ENCODE peak calls at places on chromosome 14, in four cellular contexts. P is K562, D is GM12891, K is GM12878. V is an unnamed sample.

GRCh38 chr14:22837750-22838538 is 1.6 kb downstream of the MMP14 start:
- DNase-seq in K (no peak), D (no peak), P (no peak), V (no peak)

GRCh38 chr14:36171607-36172006 is 4.9 kb downstream of the PTCSC3 start:
- DNase-seq in K (no peak), D (no peak), P (no peak), V (no peak)

GRCh38 chr14:55514819-55515470 is 65.1 kb upstream of the KTN1 start:
- DNase-seq in D (no peak), K (no peak), P (no peak), V (no peak)

GRCh38 chr14:92143962-92144361 is 22.2 kb downstream of the CPSF2 start:
- DNase-seq in K (no peak), P (peak; percentile 11), D (no peak), V (no peak)

GRCh38 chr14:75476274-75476995 is 45.8 kb upstream of the BATF start:
- DNase-seq in P (no peak), D (no peak), K (no peak), V (no peak)

GRCh38 chr14:72892103-72892878 is 1.6 kb downstream of the DPF3 start:
- DNase-seq in K (no peak), D (no peak), P (peak; percentile 17), V (no peak)

GRCh38 chr14:39426605-39427004 is 5.6 kb downstream of the FBXO33 start:
- DNase-seq in D (no peak), P (no peak), K (no peak), V (no peak)

GRCh38 chr14:95918466-95918865 is 41.8 kb downstream of the TUNAR start:
- DNase-seq in P (no peak), D (no peak), K (no peak), V (no peak)

GRCh38 chr14:83541147-83541546 is 1988.8 kb upstream of the FLRT2 start:
- DNase-seq in K (no peak), P (no peak), D (no peak), V (no peak)

GRCh38 chr14:76500480-76500879 is 124.5 kb downstream of the ESRRB start:
- DNase-seq in D (no peak), K (no peak), P (no peak), V (no peak)

GRCh38 chr14:61406670-61407069 is 85.3 kb downstream of the PRKCH start:
- DNase-seq in P (no peak), D (no peak), K (no peak), V (no peak)

GRCh38 chr14:103859416-103860202 is 12.2 kb upstream of the PPP1R13B start:
- DNase-seq in D (no peak), P (no peak), K (no peak), V (no peak)

GRCh38 chr14:53838374-53838773 is 118.3 kb downstream of the BMP4 start:
- DNase-seq in K (no peak), P (no peak), D (no peak), V (no peak)

DNA sequence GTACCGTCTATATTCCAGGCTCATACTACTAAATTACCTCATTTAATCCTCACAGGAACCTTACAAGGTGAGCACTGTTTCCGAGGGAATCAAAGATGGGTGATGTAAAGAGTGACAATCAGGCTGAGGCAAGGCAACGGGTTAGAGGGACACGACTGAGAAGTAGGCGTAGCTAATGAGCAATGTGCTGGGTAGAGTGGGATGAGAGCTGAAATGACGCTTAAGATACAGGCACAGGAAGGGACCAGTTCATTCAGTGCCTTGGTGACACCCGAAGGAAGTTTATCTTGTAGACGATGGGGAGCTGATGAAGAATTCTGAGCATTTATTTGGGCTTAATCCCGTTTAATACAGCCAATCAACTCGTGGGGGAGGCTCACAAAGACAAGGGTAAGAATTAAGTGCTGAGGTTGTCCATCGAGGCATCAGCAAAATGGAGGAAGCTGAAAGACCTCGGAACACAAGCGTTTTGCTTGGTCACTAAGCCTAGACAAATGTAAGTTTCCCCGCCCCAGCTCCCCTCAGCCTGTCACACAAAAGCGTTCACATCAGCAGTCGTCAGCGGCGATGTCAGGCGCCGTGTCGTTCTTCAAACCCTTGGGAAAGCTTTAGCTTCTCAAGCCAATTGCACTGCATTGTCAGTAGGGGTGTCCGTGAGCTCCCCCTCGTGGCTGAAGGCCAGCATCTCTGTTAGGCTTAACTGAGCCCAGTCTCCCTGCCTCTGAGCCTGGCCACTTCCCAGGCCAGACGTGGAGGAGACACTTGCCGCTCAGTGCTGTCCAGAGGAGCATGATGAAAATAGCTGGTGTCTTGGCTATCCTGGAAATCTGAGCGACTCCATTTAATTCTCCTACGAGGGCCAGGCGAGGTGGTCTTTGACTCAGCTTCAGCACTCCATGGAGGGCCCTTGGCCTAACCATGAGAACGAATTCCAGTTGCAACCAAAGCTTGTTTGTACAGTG is 288.5 kb upstream of the G2E3 start:
- DNase-seq in D (peak; percentile 24), K (no peak), P (peak; percentile 79), V (peak; percentile 17)
- TF ChIP-seq SPI1 in D (no peak), K (no peak), P (no peak), V (no peak)

GRCh38 chr14:89013098-89013504 is 188.7 kb downstream of the TTC8 start:
- DNase-seq in P (peak; percentile 50), D (no peak), K (no peak), V (no peak)
- TF ChIP-seq SPI1 in P (peak; percentile 93), D (peak; percentile 59), K (peak; percentile 54), V (peak; percentile 81)

GRCh38 chr14:59630281-59630963 is 53.8 kb upstream of the CCDC175 start:
- DNase-seq in D (peak; percentile 30), K (no peak), P (no peak), V (no peak)

GRCh38 chr14:59638885-59639284 is 62.3 kb upstream of the CCDC175 start:
- DNase-seq in D (no peak), P (no peak), K (no peak), V (no peak)

GRCh38 chr14:59631237-59631636 is 54.6 kb upstream of the CCDC175 start:
- DNase-seq in D (no peak), K (no peak), P (peak; percentile 30), V (peak; percentile 6)

GRCh38 chr14:59632381-59632780 is 55.8 kb upstream of the CCDC175 start:
- DNase-seq in D (no peak), P (peak; percentile 21), K (no peak), V (no peak)

DNA sequence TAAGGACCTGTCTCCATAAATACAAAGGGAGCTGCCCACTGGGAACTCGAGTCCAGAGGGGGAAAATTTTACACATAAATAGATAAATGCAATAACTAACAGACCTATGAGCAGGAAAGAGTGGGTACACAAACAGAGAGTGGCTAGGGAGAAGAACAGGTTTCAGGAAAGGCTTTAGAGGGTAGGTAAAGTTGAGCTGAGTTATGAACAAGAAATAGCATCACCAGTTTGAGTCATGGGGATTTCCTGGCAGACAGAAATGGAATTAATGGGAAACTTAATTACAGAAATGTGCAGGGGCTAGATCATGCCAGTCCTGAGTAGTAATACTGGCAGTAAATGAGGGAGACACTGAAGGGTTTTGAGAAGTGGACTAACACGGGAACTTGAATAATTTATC is 58.0 kb upstream of the CCDC175 start:
- DNase-seq in P (no peak), D (no peak), K (no peak), V (no peak)
- TF ChIP-seq SPI1 in P (no peak), D (no peak), K (no peak), V (no peak)

DNA sequence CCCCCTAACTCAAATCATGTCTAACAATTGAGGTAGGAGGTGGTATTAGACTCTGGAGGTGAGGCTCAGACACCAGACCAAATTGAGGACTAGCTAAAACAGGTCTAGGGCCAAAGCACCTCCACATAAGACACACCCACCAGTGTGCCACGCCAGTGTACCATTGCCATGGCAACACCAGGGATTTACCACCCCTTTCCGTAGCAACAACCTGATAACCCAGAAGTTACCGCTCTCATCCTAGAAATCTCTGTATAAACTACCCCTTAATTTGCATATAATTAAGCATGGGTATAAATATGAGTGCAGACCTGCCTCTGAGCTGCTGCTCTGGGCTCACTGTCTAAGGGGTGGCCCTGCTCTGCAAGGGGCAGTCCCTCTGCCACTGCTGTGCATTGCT is 57.4 kb upstream of the PPP2R5C start:
- DNase-seq in K (no peak), D (no peak), P (no peak), V (no peak)
- TF ChIP-seq SPI1 in K (no peak), D (no peak), P (no peak), V (no peak)

GRCh38 chr14:98742001-98742400 is 530.0 kb downstream of the BCL11B start:
- DNase-seq in P (no peak), D (no peak), K (no peak), V (no peak)
- TF ChIP-seq SPI1 in P (no peak), D (no peak), K (no peak), V (no peak)

GRCh38 chr14:64817631-64818030 is 62.1 kb downstream of the SPTB start:
- DNase-seq in D (no peak), P (no peak), K (no peak), V (no peak)
- TF ChIP-seq SPI1 in D (no peak), P (no peak), K (no peak), V (no peak)

GRCh38 chr14:105389534-105389933 is 8.8 kb upstream of the TEX22 start:
- DNase-seq in K (no peak), P (no peak), D (no peak), V (no peak)
- TF ChIP-seq SPI1 in K (no peak), P (no peak), D (no peak), V (no peak)

DNA sequence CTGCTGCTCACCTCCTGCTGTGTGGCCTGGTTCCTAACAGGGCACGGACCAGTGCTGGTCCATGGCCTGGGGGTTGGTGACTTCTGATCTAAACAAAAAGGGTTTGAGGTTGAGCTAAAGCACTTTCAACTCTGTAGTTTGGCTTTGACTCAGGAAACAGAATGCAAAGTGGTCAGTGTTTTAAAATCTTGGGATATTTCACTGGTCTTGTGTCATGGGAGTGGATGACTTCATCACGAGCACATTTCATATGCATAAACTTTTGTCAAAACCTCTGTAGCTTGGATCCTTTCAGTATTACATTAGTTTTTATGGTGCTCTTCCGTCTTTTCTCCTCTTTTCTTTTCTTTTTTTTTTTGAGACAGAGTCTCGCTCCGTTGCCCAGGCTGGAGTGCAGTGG is 25.6 kb downstream of the FAM161B start:
- DNase-seq in D (no peak), P (no peak), K (no peak), V (no peak)
- TF ChIP-seq SPI1 in D (no peak), P (no peak), K (no peak), V (no peak)

GRCh38 chr14:100810435-100810834 is 15.5 kb upstream of the MEG3 start:
- DNase-seq in P (no peak), D (no peak), K (no peak), V (no peak)

GRCh38 chr14:100806386-100806785 is 19.5 kb upstream of the MEG3 start:
- DNase-seq in K (no peak), P (no peak), D (no peak), V (no peak)

GRCh38 chr14:100810861-100811461 is 15.0 kb upstream of the MEG3 start:
- DNase-seq in K (no peak), D (no peak), P (no peak), V (no peak)

GRCh38 chr14:100807496-100807895 is 18.4 kb upstream of the MEG3 start:
- DNase-seq in D (no peak), P (no peak), K (no peak), V (no peak)

DNA sequence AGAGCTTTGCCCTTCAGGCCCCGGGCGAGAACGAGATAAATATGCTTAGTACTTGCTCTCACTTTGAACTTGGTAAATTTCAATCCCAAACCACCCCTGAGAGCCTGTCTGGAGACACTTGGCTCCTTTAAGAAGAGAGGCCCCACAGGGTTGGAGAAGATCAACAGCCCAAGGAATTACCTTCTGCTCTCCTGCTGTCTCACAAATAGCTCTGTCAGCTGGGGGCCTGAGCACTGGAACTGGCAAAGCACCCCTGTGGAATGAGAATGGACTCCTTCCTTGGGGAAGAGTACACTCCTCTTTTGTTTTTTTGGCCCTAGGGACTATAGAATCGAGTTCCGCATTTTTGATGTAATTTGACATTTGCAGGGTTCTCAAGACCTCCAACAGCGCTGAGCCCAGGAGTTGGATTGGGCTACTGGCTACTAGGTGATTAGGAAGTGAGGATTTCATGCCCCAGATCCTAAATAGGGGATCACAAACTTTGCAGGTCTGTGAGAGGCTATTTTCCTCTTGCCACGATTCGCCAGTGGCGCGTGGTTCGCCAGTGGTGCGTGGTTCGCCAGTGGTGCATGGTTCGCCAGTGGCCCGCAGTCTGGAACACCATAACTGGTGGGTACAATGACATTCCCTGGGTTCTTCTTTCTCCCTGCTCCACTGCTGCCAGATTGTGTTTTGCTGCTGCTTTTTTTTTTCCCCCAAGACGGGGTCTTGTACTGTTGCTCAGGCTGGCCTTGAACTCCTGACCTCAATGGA is 17.8 kb upstream of the MEG3 start:
- DNase-seq in D (no peak), P (no peak), K (no peak), V (no peak)
- TF ChIP-seq SPI1 in D (no peak), P (no peak), K (no peak), V (no peak)